ENCODE peak calls at places on chromosomes 13 and 19, in nine cellular contexts. One of them, this sample, is unnamed. For H3K4me1, the result is how much of the 10 kb centered on the place peaks cover.

GRCh38 chr13:32021785-32022184 is 9.8 kb upstream of the FRY start:
- DNase-seq in body of pancreas: no peak
- DNase-seq in adrenal gland: no peak
- DNase-seq in tibial artery: no peak
- DNase-seq in pancreas: no peak
- DNase-seq in mesendoderm: no peak
- DNase-seq in hepatocyte: no peak
- DNase-seq in heart right ventricle: no peak
- DNase-seq in stomach: no peak
- DNase-seq in this sample: no peak

GRCh38 chr19:44111910-44112463 is 1.2 kb upstream of the ZNF225 start:
- DNase-seq in heart right ventricle: no peak
- DNase-seq in hepatocyte: peak
- DNase-seq in adrenal gland: peak
- DNase-seq in tibial artery: no peak
- DNase-seq in body of pancreas: no peak
- DNase-seq in mesendoderm: peak
- DNase-seq in pancreas: no peak
- DNase-seq in stomach: no peak
- DNase-seq in this sample: no peak

GRCh38 chr13:30142502-30143211 is 164.7 kb downstream of the KATNAL1 start:
- DNase-seq in pancreas: no peak
- DNase-seq in stomach: no peak
- DNase-seq in hepatocyte: peak
- DNase-seq in adrenal gland: peak
- DNase-seq in heart right ventricle: no peak
- DNase-seq in mesendoderm: peak
- DNase-seq in body of pancreas: peak
- DNase-seq in tibial artery: no peak
- DNase-seq in this sample: no peak

GRCh38 chr19:20287070-20287469 is 120.1 kb downstream of the ZNF486 start:
- DNase-seq in mesendoderm: no peak
- DNase-seq in body of pancreas: no peak
- DNase-seq in adrenal gland: no peak
- DNase-seq in pancreas: no peak
- DNase-seq in heart right ventricle: no peak
- DNase-seq in tibial artery: no peak
- DNase-seq in hepatocyte: no peak
- DNase-seq in stomach: no peak
- DNase-seq in this sample: no peak

GRCh38 chr19:39557791-39558622 is 18.0 kb upstream of the EID2 start:
- DNase-seq in body of pancreas: no peak
- DNase-seq in heart right ventricle: no peak
- DNase-seq in mesendoderm: no peak
- DNase-seq in hepatocyte: peak
- DNase-seq in pancreas: no peak
- DNase-seq in adrenal gland: no peak
- DNase-seq in stomach: no peak
- DNase-seq in tibial artery: no peak
- DNase-seq in this sample: no peak

GRCh38 chr13:90943961-90944360 is 403.5 kb upstream of the MIR17HG start:
- DNase-seq in adrenal gland: no peak
- DNase-seq in stomach: no peak
- DNase-seq in pancreas: no peak
- DNase-seq in body of pancreas: no peak
- DNase-seq in mesendoderm: no peak
- DNase-seq in heart right ventricle: no peak
- DNase-seq in hepatocyte: no peak
- DNase-seq in tibial artery: no peak
- DNase-seq in this sample: no peak

GRCh38 chr13:47277774-47278173 is 380.9 kb upstream of the HTR2A start:
- DNase-seq in mesendoderm: no peak
- DNase-seq in adrenal gland: no peak
- DNase-seq in pancreas: no peak
- DNase-seq in body of pancreas: no peak
- DNase-seq in tibial artery: no peak
- DNase-seq in heart right ventricle: no peak
- DNase-seq in hepatocyte: no peak
- DNase-seq in stomach: no peak
- DNase-seq in this sample: no peak

GRCh38 chr13:100529666-100530065 is 58.9 kb downstream of the GGACT start:
- DNase-seq in pancreas: no peak
- DNase-seq in body of pancreas: no peak
- DNase-seq in mesendoderm: no peak
- DNase-seq in adrenal gland: no peak
- DNase-seq in heart right ventricle: no peak
- DNase-seq in tibial artery: no peak
- DNase-seq in hepatocyte: no peak
- DNase-seq in stomach: no peak
- DNase-seq in this sample: no peak

GRCh38 chr13:44107357-44108121 is 227.8 kb downstream of the LACC1 start:
- DNase-seq in body of pancreas: no peak
- DNase-seq in tibial artery: no peak
- DNase-seq in hepatocyte: peak
- DNase-seq in stomach: no peak
- DNase-seq in pancreas: no peak
- DNase-seq in heart right ventricle: no peak
- DNase-seq in mesendoderm: no peak
- DNase-seq in adrenal gland: no peak
- DNase-seq in this sample: no peak

GRCh38 chr13:66501187-66501586 is 728.9 kb downstream of the PCDH9 start:
- DNase-seq in heart right ventricle: no peak
- DNase-seq in pancreas: no peak
- DNase-seq in stomach: no peak
- DNase-seq in body of pancreas: no peak
- DNase-seq in adrenal gland: no peak
- DNase-seq in mesendoderm: no peak
- DNase-seq in tibial artery: no peak
- DNase-seq in hepatocyte: no peak
- DNase-seq in this sample: no peak

GRCh38 chr19:46487178-46487801 is 8.4 kb downstream of the PNMA8B start:
- DNase-seq in stomach: no peak
- DNase-seq in tibial artery: no peak
- DNase-seq in mesendoderm: no peak
- DNase-seq in heart right ventricle: no peak
- DNase-seq in adrenal gland: peak
- DNase-seq in body of pancreas: no peak
- DNase-seq in hepatocyte: no peak
- DNase-seq in pancreas: no peak
- DNase-seq in this sample: no peak

GRCh38 chr19:1904385-1905070 is 671 bp upstream of the ADAT3 start:
- DNase-seq in body of pancreas: peak
- DNase-seq in adrenal gland: no peak
- DNase-seq in mesendoderm: peak
- DNase-seq in stomach: peak
- DNase-seq in pancreas: no peak
- DNase-seq in heart right ventricle: no peak
- DNase-seq in tibial artery: no peak
- DNase-seq in hepatocyte: peak
- DNase-seq in this sample: no peak

GRCh38 chr13:26946675-26947342 is 186.2 kb upstream of the GPR12 start:
- DNase-seq in heart right ventricle: no peak
- DNase-seq in body of pancreas: no peak
- DNase-seq in pancreas: no peak
- DNase-seq in adrenal gland: no peak
- DNase-seq in hepatocyte: peak
- DNase-seq in tibial artery: no peak
- DNase-seq in stomach: no peak
- DNase-seq in mesendoderm: peak
- DNase-seq in this sample: no peak

GRCh38 chr19:52691737-52692136 is 43.1 kb downstream of the ZNF611 start:
- DNase-seq in body of pancreas: no peak
- DNase-seq in pancreas: no peak
- DNase-seq in tibial artery: no peak
- DNase-seq in mesendoderm: peak
- DNase-seq in hepatocyte: no peak
- DNase-seq in adrenal gland: no peak
- DNase-seq in stomach: no peak
- DNase-seq in heart right ventricle: no peak
- DNase-seq in this sample: no peak

GRCh38 chr19:13847033-13847899 is 29.7 kb upstream of the NANOS3 start:
- DNase-seq in adrenal gland: peak
- DNase-seq in mesendoderm: peak
- DNase-seq in stomach: peak
- DNase-seq in heart right ventricle: peak
- DNase-seq in tibial artery: peak
- DNase-seq in body of pancreas: peak
- DNase-seq in hepatocyte: peak
- DNase-seq in pancreas: peak
- DNase-seq in this sample: peak

GRCh38 chr13:107374038-107374437 is 806.1 kb upstream of the ARGLU1 start:
- DNase-seq in adrenal gland: no peak
- DNase-seq in tibial artery: no peak
- DNase-seq in heart right ventricle: no peak
- DNase-seq in body of pancreas: no peak
- DNase-seq in hepatocyte: no peak
- DNase-seq in mesendoderm: no peak
- DNase-seq in pancreas: no peak
- DNase-seq in stomach: no peak
- DNase-seq in this sample: no peak

GRCh38 chr13:28394422-28394821 is 100.5 kb downstream of the FLT1 start:
- DNase-seq in heart right ventricle: no peak
- DNase-seq in body of pancreas: no peak
- DNase-seq in pancreas: no peak
- DNase-seq in hepatocyte: no peak
- DNase-seq in mesendoderm: no peak
- DNase-seq in stomach: no peak
- DNase-seq in tibial artery: no peak
- DNase-seq in adrenal gland: no peak
- DNase-seq in this sample: no peak

GRCh38 chr13:105599477-105600037 is 935.9 kb downstream of the EFNB2 start:
- DNase-seq in pancreas: no peak
- DNase-seq in stomach: no peak
- DNase-seq in mesendoderm: no peak
- DNase-seq in tibial artery: no peak
- DNase-seq in body of pancreas: no peak
- DNase-seq in adrenal gland: no peak
- DNase-seq in heart right ventricle: peak
- DNase-seq in hepatocyte: no peak
- DNase-seq in this sample: no peak

GRCh38 chr19:48962849-48963165 is 2.3 kb upstream of the FTL start:
- DNase-seq in tibial artery: no peak
- DNase-seq in stomach: no peak
- DNase-seq in body of pancreas: no peak
- DNase-seq in adrenal gland: no peak
- DNase-seq in heart right ventricle: no peak
- DNase-seq in hepatocyte: no peak
- DNase-seq in mesendoderm: no peak
- DNase-seq in pancreas: no peak
- DNase-seq in this sample: no peak
- H3K4me1 ChIP-seq in tibial artery: under half
- H3K4me1 ChIP-seq in stomach: half or more
- H3K4me1 ChIP-seq in body of pancreas: under half
- H3K4me1 ChIP-seq in adrenal gland: under half
- H3K4me1 ChIP-seq in heart right ventricle: under half
- H3K4me1 ChIP-seq in hepatocyte: under half
- H3K4me1 ChIP-seq in mesendoderm: under half
- H3K4me1 ChIP-seq in pancreas: under half
- H3K4me1 ChIP-seq in this sample: under half

GRCh38 chr19:48390188-48391099 is 907 bp downstream of the KDELR1 start:
- DNase-seq in mesendoderm: peak
- DNase-seq in adrenal gland: peak
- DNase-seq in heart right ventricle: peak
- DNase-seq in body of pancreas: peak
- DNase-seq in hepatocyte: peak
- DNase-seq in stomach: peak
- DNase-seq in tibial artery: peak
- DNase-seq in pancreas: peak
- DNase-seq in this sample: peak

GRCh38 chr19:48381178-48381950 is 10.0 kb downstream of the KDELR1 start:
- DNase-seq in hepatocyte: no peak
- DNase-seq in mesendoderm: no peak
- DNase-seq in tibial artery: no peak
- DNase-seq in heart right ventricle: no peak
- DNase-seq in adrenal gland: no peak
- DNase-seq in body of pancreas: no peak
- DNase-seq in pancreas: no peak
- DNase-seq in stomach: no peak
- DNase-seq in this sample: no peak

GRCh38 chr19:48386981-48387380 is 4.4 kb downstream of the KDELR1 start:
- DNase-seq in heart right ventricle: no peak
- DNase-seq in tibial artery: no peak
- DNase-seq in body of pancreas: no peak
- DNase-seq in hepatocyte: no peak
- DNase-seq in pancreas: no peak
- DNase-seq in mesendoderm: no peak
- DNase-seq in stomach: no peak
- DNase-seq in adrenal gland: no peak
- DNase-seq in this sample: no peak

GRCh38 chr19:48391100-48392005 is at the start of gene KDELR1:
- DNase-seq in mesendoderm: peak
- DNase-seq in pancreas: peak
- DNase-seq in adrenal gland: peak
- DNase-seq in stomach: peak
- DNase-seq in heart right ventricle: peak
- DNase-seq in hepatocyte: peak
- DNase-seq in tibial artery: peak
- DNase-seq in body of pancreas: peak
- DNase-seq in this sample: peak

GRCh38 chr19:48385461-48386087 is 5.8 kb downstream of the KDELR1 start:
- DNase-seq in tibial artery: no peak
- DNase-seq in mesendoderm: no peak
- DNase-seq in adrenal gland: no peak
- DNase-seq in pancreas: no peak
- DNase-seq in stomach: no peak
- DNase-seq in hepatocyte: no peak
- DNase-seq in body of pancreas: no peak
- DNase-seq in heart right ventricle: no peak
- DNase-seq in this sample: no peak
- H3K4me1 ChIP-seq in tibial artery: under half
- H3K4me1 ChIP-seq in mesendoderm: under half
- H3K4me1 ChIP-seq in adrenal gland: under half
- H3K4me1 ChIP-seq in pancreas: under half
- H3K4me1 ChIP-seq in stomach: under half
- H3K4me1 ChIP-seq in hepatocyte: under half
- H3K4me1 ChIP-seq in body of pancreas: under half
- H3K4me1 ChIP-seq in heart right ventricle: under half
- H3K4me1 ChIP-seq in this sample: under half

GRCh38 chr13:41610426-41610825 is 153.1 kb downstream of the RGCC start:
- DNase-seq in hepatocyte: peak
- DNase-seq in pancreas: no peak
- DNase-seq in stomach: peak
- DNase-seq in heart right ventricle: peak
- DNase-seq in adrenal gland: no peak
- DNase-seq in tibial artery: no peak
- DNase-seq in body of pancreas: no peak
- DNase-seq in mesendoderm: no peak
- DNase-seq in this sample: peak
- H3K4me1 ChIP-seq in hepatocyte: under half
- H3K4me1 ChIP-seq in pancreas: under half
- H3K4me1 ChIP-seq in stomach: under half
- H3K4me1 ChIP-seq in heart right ventricle: under half
- H3K4me1 ChIP-seq in adrenal gland: under half
- H3K4me1 ChIP-seq in tibial artery: under half
- H3K4me1 ChIP-seq in body of pancreas: under half
- H3K4me1 ChIP-seq in mesendoderm: under half
- H3K4me1 ChIP-seq in this sample: under half

DNA sequence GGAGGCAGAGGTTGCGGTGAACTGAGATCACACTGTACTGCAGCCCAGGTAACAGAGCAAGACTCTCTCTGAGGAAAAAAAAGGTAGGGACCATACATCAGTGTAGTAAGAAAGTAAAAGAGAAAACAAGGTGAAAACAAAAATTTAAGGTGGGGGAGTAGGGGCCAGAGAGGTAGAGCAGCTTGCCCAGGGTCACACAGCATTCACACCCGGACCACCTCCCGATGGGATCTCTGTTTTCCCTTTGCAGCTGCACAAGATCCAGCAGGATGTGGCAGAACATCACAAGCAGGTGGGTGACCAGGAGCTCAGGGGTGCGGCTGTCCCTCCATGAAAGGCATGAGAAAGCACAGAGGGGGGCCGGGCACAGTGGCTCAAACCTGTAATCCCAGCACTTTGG is 4.5 kb downstream of the TLE6 start:
- DNase-seq in pancreas: no peak
- DNase-seq in heart right ventricle: no peak
- DNase-seq in stomach: no peak
- DNase-seq in body of pancreas: no peak
- DNase-seq in mesendoderm: no peak
- DNase-seq in hepatocyte: no peak
- DNase-seq in tibial artery: no peak
- DNase-seq in adrenal gland: no peak
- DNase-seq in this sample: no peak
- H3K4me1 ChIP-seq in pancreas: under half
- H3K4me1 ChIP-seq in heart right ventricle: under half
- H3K4me1 ChIP-seq in stomach: under half
- H3K4me1 ChIP-seq in body of pancreas: under half
- H3K4me1 ChIP-seq in mesendoderm: under half
- H3K4me1 ChIP-seq in hepatocyte: under half
- H3K4me1 ChIP-seq in tibial artery: under half
- H3K4me1 ChIP-seq in adrenal gland: under half
- H3K4me1 ChIP-seq in this sample: under half

This sample was measured in left lung.